ENCODE peak calls at places on chromosomes 12 and 14, in eight cellular contexts. U, B, E, L, I, A, D and V are unnamed samples.

GRCh38 chr12:88946377-88946997 is 366.2 kb upstream of the KITLG start:
- DNase-seq in E (no peak), A (no peak), B (peak; percentile 4), D (peak; percentile 73), U (no peak), L (no peak), I (no peak), V (no peak)

GRCh38 chr12:126667340-126667739 is 1599.6 kb upstream of the TMEM132C start:
- DNase-seq in I (no peak), U (peak; percentile 41), E (no peak), A (no peak), B (no peak), L (no peak), D (peak; percentile 59), V (no peak)

GRCh38 chr12:2610358-2610757 is 184.4 kb upstream of the FKBP4 start:
- DNase-seq in E (no peak), B (no peak), I (no peak), L (no peak), A (no peak), D (no peak), U (no peak), V (no peak)

GRCh38 chr14:70317969-70318634 is 41.4 kb downstream of the COX16 start:
- DNase-seq in U (peak; percentile 59), L (no peak), D (peak; percentile 52), E (peak; percentile 29), I (no peak), B (no peak), A (no peak), V (no peak)

GRCh38 chr14:65864993-65865392 is 452.5 kb downstream of the FUT8 start:
- DNase-seq in D (no peak), U (no peak), A (no peak), I (no peak), B (no peak), E (no peak), L (no peak), V (no peak)

GRCh38 chr12:91914701-91915100 is 230.9 kb downstream of the BTG1 start:
- DNase-seq in L (no peak), U (no peak), E (no peak), I (no peak), A (no peak), D (no peak), B (no peak), V (no peak)

GRCh38 chr14:52397844-52398243 is 83.7 kb downstream of the PTGER2 start:
- DNase-seq in B (no peak), L (no peak), E (no peak), A (no peak), I (no peak), U (no peak), D (peak; percentile 70), V (no peak)

GRCh38 chr14:78902010-78902623 is 731.9 kb downstream of the NRXN3 start:
- DNase-seq in L (no peak), U (peak; percentile 49), E (peak; percentile 15), A (no peak), B (no peak), I (no peak), D (peak; percentile 51), V (no peak)

GRCh38 chr12:113912761-113913295 is 53.3 kb downstream of the RBM19 start:
- DNase-seq in L (peak; percentile 36), U (peak; percentile 79), D (peak; percentile 85), B (no peak), E (peak; percentile 58), A (peak; percentile 30), I (peak; percentile 10), V (peak; percentile 81)

GRCh38 chr14:99562848-99563748 is 40.9 kb downstream of the CCDC85C start:
- DNase-seq in D (peak; percentile 84), I (no peak), U (peak; percentile 93), A (no peak), E (peak; percentile 82), B (no peak), L (no peak), V (no peak)

GRCh38 chr12:34354239-34355200 is 332.2 kb downstream of the ALG10 start:
- DNase-seq in E (no peak), U (no peak), A (no peak), D (no peak), I (no peak), B (no peak), L (no peak), V (no peak)

GRCh38 chr12:49950310-49951251 is at the start of gene AQP2:
- DNase-seq in U (no peak), I (no peak), B (no peak), E (no peak), D (no peak), A (no peak), L (no peak), V (no peak)

GRCh38 chr14:72525087-72525909 is 368.6 kb downstream of the DPF3 start:
- DNase-seq in E (no peak), U (no peak), I (no peak), L (no peak), A (no peak), D (no peak), B (no peak), V (no peak)

GRCh38 chr14:32588448-32589320 is 259.6 kb downstream of the AKAP6 start:
- DNase-seq in A (no peak), I (no peak), U (peak; percentile 7), B (no peak), E (no peak), L (no peak), D (peak; percentile 43), V (no peak)

GRCh38 chr12:26226119-26226518 is 30.7 kb downstream of the SSPN start:
- DNase-seq in A (no peak), E (no peak), L (no peak), D (no peak), I (no peak), U (no peak), B (no peak), V (no peak)

GRCh38 chr12:2295941-2296461 is 243.2 kb downstream of the CACNA1C start:
- DNase-seq in D (no peak), I (no peak), E (no peak), B (no peak), U (no peak), L (no peak), A (no peak), V (no peak)

GRCh38 chr14:102264355-102264754 is 40.6 kb downstream of the MOK start:
- DNase-seq in D (no peak), I (no peak), A (no peak), E (no peak), B (no peak), L (no peak), U (no peak), V (no peak)

GRCh38 chr14:56117765-56118610 is at the start of gene PELI2:
- DNase-seq in D (peak; percentile 83), L (peak; percentile 80), U (peak; percentile 85), I (peak; percentile 83), B (no peak), E (peak; percentile 81), A (peak; percentile 61), V (no peak)

GRCh38 chr12:41188058-41188840 is at the start of gene PDZRN4:
- DNase-seq in B (no peak), D (peak; percentile 13), I (no peak), L (no peak), A (no peak), U (no peak), E (peak; percentile 8), V (no peak)

GRCh38 chr12:108691995-108692808 is 39.1 kb downstream of the CORO1C start:
- DNase-seq in I (no peak), B (no peak), A (no peak), L (no peak), U (no peak), D (no peak), E (peak; percentile 27), V (no peak)

GRCh38 chr14:62661818-62662217 is 383.4 kb downstream of the KCNH5 start:
- DNase-seq in E (no peak), B (no peak), L (no peak), U (no peak), D (no peak), I (no peak), A (no peak), V (no peak)